ENCODE peak calls at places on chromosomes 3 and 15, in eight cellular contexts. Y, M, U, P, E, J, L and T are unnamed samples.
A peak's percentile ranks its signal among the peaks of the same experiment; 100 is the strongest.

GRCh38 chr3:136343873-136344281 is 93.7 kb downstream of the PCCB start:
- DNase-seq in Y (peak; percentile 67), E (no peak), J (peak; percentile 57), M (peak; percentile 31), P (peak; percentile 69), U (peak; percentile 98), L (no peak), T (no peak)

GRCh38 chr3:42377681-42378080 is 32.7 kb downstream of the LYZL4 start:
- DNase-seq in P (no peak), U (no peak), L (no peak), E (no peak), Y (no peak), J (no peak), M (no peak), T (no peak)

GRCh38 chr3:161250116-161250515 is 29.0 kb downstream of the NMD3 start:
- DNase-seq in J (no peak), P (no peak), U (peak; percentile 60), M (no peak), E (no peak), Y (no peak), L (no peak), T (no peak)

GRCh38 chr15:98288091-98288590 is 327.6 kb downstream of the ARRDC4 start:
- DNase-seq in L (no peak), E (no peak), P (no peak), U (no peak), J (no peak), Y (no peak), M (no peak), T (no peak)

GRCh38 chr3:22960326-22960984 is 242.7 kb upstream of the UBE2E2 start:
- DNase-seq in U (peak; percentile 26), Y (no peak), J (peak; percentile 12), E (no peak), P (peak; percentile 34), L (no peak), M (peak; percentile 27), T (peak; percentile 17)

GRCh38 chr3:27589795-27590194 is 105.6 kb upstream of the SLC4A7 start:
- DNase-seq in L (no peak), M (no peak), Y (no peak), P (no peak), E (no peak), J (no peak), U (peak; percentile 65), T (no peak)

GRCh38 chr3:120040813-120041377 is 53.4 kb downstream of the GSK3B start:
- DNase-seq in P (no peak), U (no peak), J (no peak), E (no peak), M (no peak), L (no peak), Y (no peak), T (no peak)

GRCh38 chr15:70545526-70545925 is 217.8 kb downstream of the UACA start:
- DNase-seq in E (no peak), U (no peak), Y (no peak), P (no peak), J (no peak), M (no peak), L (no peak), T (no peak)

GRCh38 chr3:86986666-86987420 is 4.1 kb downstream of the VGLL3 start:
- DNase-seq in U (peak; percentile 65), E (no peak), P (no peak), J (no peak), Y (no peak), M (no peak), L (no peak), T (no peak)

GRCh38 chr3:31893174-31893573 is 87.9 kb downstream of the OSBPL10 start:
- DNase-seq in P (no peak), M (no peak), U (peak; percentile 12), E (no peak), J (no peak), Y (no peak), L (no peak), T (no peak)
- TF ChIP-seq CTCF in P (no peak), M (no peak), U (no peak), E (no peak), J (no peak), Y (no peak), L (no peak), T (no peak)

GRCh38 chr15:28037969-28038640 is 61.0 kb downstream of the OCA2 start:
- DNase-seq in Y (no peak), U (no peak), E (no peak), M (no peak), J (peak; percentile 82), P (no peak), L (no peak), T (no peak)

GRCh38 chr15:28027714-28028076 is 71.4 kb downstream of the OCA2 start:
- DNase-seq in L (no peak), U (no peak), M (no peak), Y (no peak), J (no peak), P (no peak), E (no peak), T (no peak)

DNA sequence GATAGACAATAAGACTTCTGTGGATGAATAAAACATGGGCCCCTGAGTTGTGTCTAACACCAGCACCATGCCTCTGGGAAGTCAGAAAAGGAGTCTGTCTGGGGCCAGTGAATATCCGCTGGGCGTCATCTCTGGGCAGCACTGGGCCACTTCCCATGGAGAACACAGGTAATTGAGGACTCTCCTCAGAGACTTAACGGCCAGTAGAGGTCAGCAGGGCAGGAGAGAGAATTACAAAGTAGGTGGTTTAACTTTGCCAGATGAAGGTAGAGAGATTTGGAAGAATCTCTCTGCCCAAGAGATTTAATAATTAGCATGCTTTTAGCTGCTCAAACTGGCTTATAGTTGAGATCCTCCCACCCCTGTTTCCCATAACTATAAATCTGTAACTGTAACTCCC is 65.7 kb downstream of the OCA2 start:
- DNase-seq in U (no peak), E (no peak), P (no peak), Y (no peak), J (no peak), L (no peak), M (no peak), T (no peak)
- TF ChIP-seq USF2 in U (no peak), E (no peak), P (no peak), Y (no peak), J (no peak), L (no peak), M (no peak), T (no peak)

DNA sequence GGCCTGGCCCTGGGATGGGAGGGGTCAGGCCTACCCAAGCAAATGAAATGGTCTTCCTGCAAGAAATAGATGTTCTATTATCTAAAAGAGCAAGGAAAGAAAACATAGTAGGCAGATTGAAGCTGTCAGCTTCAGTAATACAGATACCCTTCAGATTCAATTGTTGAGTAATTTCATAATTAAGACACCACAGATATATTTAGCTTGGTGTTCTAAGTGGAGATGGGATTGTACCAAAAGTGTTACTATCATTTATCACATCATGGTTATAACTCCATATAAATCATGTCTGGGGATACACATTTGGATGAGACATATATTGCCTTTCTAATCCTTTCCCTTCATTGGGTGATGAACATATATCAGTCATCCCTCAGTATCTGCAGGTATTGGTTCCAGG is 41.9 kb upstream of the FAH start:
- DNase-seq in E (no peak), J (no peak), Y (no peak), M (no peak), U (no peak), P (no peak), L (no peak), T (no peak)
- TF ChIP-seq CTCF in E (no peak), J (no peak), Y (no peak), M (no peak), U (no peak), P (no peak), L (no peak), T (no peak)

DNA sequence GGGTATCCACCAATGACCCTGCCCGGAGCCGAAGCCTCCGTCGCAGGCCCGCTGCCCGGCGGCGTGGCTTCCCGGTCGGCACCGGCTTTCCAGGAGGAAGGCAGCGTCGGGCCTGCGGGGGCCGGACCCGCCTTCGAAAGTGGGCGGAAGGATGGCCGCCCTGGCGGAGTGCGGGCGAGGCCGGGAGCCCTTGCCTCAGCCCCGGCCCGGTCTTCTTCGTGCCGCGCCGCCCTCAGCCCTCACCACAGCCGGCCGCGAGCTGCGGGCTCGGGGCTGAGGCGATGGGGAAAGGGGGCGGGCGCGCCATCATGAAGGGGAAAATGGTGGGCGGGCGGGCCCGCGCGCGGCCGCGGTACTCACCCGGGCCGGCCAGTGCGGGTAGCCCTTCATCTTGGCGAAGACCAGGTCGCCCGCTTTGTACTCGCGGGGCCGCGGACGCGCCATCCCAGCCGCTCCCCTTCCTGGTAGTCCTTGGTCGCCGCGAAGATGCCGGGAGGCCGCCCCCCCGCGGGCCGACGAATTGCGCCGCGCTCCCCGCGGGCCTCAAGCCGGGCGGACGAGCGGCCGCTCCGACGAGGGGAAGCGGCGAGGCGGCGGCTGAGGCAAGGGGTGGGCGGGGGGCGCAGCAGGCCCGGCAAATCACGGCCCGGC is 527 bp downstream of the HDGFL3 start:
- DNase-seq in J (no peak), P (peak; percentile 87), L (no peak), M (peak; percentile 58), Y (peak; percentile 54), E (no peak), U (no peak), T (peak; percentile 57)
- TF ChIP-seq USF2 in J (no peak), P (no peak), L (no peak), M (no peak), Y (no peak), E (no peak), U (no peak), T (no peak)

DNA sequence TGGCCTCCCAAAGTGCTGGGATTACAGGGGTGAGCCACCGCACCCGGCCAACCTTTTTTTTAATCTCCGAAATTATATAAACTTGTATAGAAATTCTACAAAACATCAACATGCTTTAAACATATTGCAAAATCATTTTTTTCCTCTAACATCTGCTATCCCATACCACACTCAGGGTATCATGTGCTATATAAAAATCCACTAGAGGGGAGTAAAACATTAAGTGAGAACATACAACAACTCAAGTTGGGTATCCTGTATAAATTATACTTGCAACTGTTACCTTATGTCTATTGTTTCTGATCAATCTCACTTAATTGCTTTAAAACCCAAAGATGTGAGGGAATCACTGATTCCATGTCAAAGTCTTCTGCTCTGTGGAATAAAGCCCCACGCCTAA is 71.9 kb upstream of the FBN1 start:
- DNase-seq in P (no peak), E (no peak), Y (no peak), J (no peak), M (no peak), U (peak; percentile 59), L (no peak), T (no peak)
- TF ChIP-seq CTCF in P (peak; percentile 43), E (no peak), Y (no peak), J (no peak), M (no peak), U (peak; percentile 62), L (no peak), T (no peak)

DNA sequence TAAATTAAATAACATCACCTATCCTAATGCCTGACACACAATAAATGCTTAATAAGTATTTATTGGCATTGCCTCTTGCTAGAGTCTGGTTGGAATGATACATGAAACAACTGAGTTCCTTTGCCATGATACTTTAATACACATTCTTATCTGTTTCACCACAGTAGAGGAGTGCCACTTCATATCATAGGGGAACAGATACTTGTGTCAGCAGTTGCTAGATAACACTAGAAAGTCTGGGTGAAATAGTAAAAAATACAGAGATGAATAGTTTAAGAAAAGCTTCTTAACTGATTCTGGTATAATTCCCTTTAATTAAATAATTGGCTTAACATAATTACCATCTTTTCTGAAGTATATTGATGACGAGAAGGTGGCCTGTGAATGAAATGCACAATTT is 380.0 kb upstream of the GOLIM4 start:
- DNase-seq in U (no peak), P (no peak), Y (no peak), L (no peak), M (no peak), E (no peak), J (no peak), T (no peak)
- TF ChIP-seq USF2 in U (no peak), P (no peak), Y (no peak), L (no peak), M (no peak), E (no peak), J (no peak), T (no peak)